ENCODE peak calls at places on chromosomes 7 and 10, in six cellular contexts. One of them, this sample, is unnamed.

GRCh38 chr10:85651507-85651902 is 715.1 kb downstream of the GRID1 start:
- DNase-seq in astrocyte: no peak
- DNase-seq in fibroblast of lung: no peak
- DNase-seq in endothelial cell of umbilical vein: no peak
- DNase-seq in bronchial epithelial cell: no peak
- DNase-seq in choroid plexus epithelial cell: peak; percentile 38
- DNase-seq in this sample: no peak

GRCh38 chr7:158061031-158061630 is 526.5 kb downstream of the PTPRN2 start:
- DNase-seq in astrocyte: no peak
- DNase-seq in fibroblast of lung: no peak
- DNase-seq in endothelial cell of umbilical vein: no peak
- DNase-seq in bronchial epithelial cell: no peak
- DNase-seq in choroid plexus epithelial cell: no peak
- DNase-seq in this sample: no peak

GRCh38 chr7:66326501-66327180 is 121.5 kb downstream of the TPST1 start:
- DNase-seq in astrocyte: peak; percentile 87
- DNase-seq in fibroblast of lung: peak; percentile 86
- DNase-seq in endothelial cell of umbilical vein: peak; percentile 85
- DNase-seq in bronchial epithelial cell: no peak
- DNase-seq in choroid plexus epithelial cell: peak; percentile 96
- DNase-seq in this sample: no peak

GRCh38 chr7:132739271-132739955 is 163.1 kb upstream of the PLXNA4 start:
- DNase-seq in astrocyte: peak; percentile 99
- DNase-seq in fibroblast of lung: peak; percentile 99
- DNase-seq in endothelial cell of umbilical vein: no peak
- DNase-seq in bronchial epithelial cell: peak; percentile 83
- DNase-seq in choroid plexus epithelial cell: peak; percentile 81
- DNase-seq in this sample: peak; percentile 78

GRCh38 chr7:151010307-151011096 is 13.8 kb downstream of the ATG9B start:
- DNase-seq in astrocyte: no peak
- DNase-seq in fibroblast of lung: peak; percentile 32
- DNase-seq in endothelial cell of umbilical vein: no peak
- DNase-seq in bronchial epithelial cell: no peak
- DNase-seq in choroid plexus epithelial cell: peak; percentile 56
- DNase-seq in this sample: no peak

GRCh38 chr7:41733063-41733398 is 30.1 kb upstream of the INHBA start:
- DNase-seq in astrocyte: peak; percentile 26
- DNase-seq in fibroblast of lung: peak; percentile 45
- DNase-seq in endothelial cell of umbilical vein: peak; percentile 62
- DNase-seq in bronchial epithelial cell: peak; percentile 37
- DNase-seq in choroid plexus epithelial cell: no peak
- DNase-seq in this sample: peak; percentile 61

GRCh38 chr10:112946649-112947048 is 3.4 kb upstream of the TCF7L2 start:
- DNase-seq in astrocyte: no peak
- DNase-seq in fibroblast of lung: no peak
- DNase-seq in endothelial cell of umbilical vein: no peak
- DNase-seq in bronchial epithelial cell: no peak
- DNase-seq in choroid plexus epithelial cell: no peak
- DNase-seq in this sample: no peak

GRCh38 chr10:21260060-21260792 is 265.3 kb downstream of the SKIDA1 start:
- DNase-seq in astrocyte: no peak
- DNase-seq in fibroblast of lung: peak; percentile 28
- DNase-seq in endothelial cell of umbilical vein: no peak
- DNase-seq in bronchial epithelial cell: no peak
- DNase-seq in choroid plexus epithelial cell: no peak
- DNase-seq in this sample: no peak

GRCh38 chr10:105691811-105692210 is 1050.7 kb downstream of the SORCS3 start:
- DNase-seq in astrocyte: peak; percentile 1
- DNase-seq in fibroblast of lung: peak; percentile 12
- DNase-seq in endothelial cell of umbilical vein: no peak
- DNase-seq in bronchial epithelial cell: peak; percentile 59
- DNase-seq in choroid plexus epithelial cell: peak; percentile 0
- DNase-seq in this sample: peak; percentile 55

GRCh38 chr10:6423004-6423403 is 157.1 kb downstream of the PRKCQ start:
- DNase-seq in astrocyte: no peak
- DNase-seq in fibroblast of lung: peak; percentile 29
- DNase-seq in endothelial cell of umbilical vein: no peak
- DNase-seq in bronchial epithelial cell: peak; percentile 93
- DNase-seq in choroid plexus epithelial cell: no peak
- DNase-seq in this sample: peak; percentile 93

GRCh38 chr10:22477365-22478287 is 132.3 kb downstream of the SPAG6 start:
- DNase-seq in astrocyte: no peak
- DNase-seq in fibroblast of lung: no peak
- DNase-seq in endothelial cell of umbilical vein: no peak
- DNase-seq in bronchial epithelial cell: no peak
- DNase-seq in choroid plexus epithelial cell: no peak
- DNase-seq in this sample: no peak

GRCh38 chr10:22475857-22476600 is 130.7 kb downstream of the SPAG6 start:
- DNase-seq in astrocyte: no peak
- DNase-seq in fibroblast of lung: no peak
- DNase-seq in endothelial cell of umbilical vein: no peak
- DNase-seq in bronchial epithelial cell: no peak
- DNase-seq in choroid plexus epithelial cell: no peak
- DNase-seq in this sample: no peak

GRCh38 chr10:22473459-22473858 is 128.2 kb downstream of the SPAG6 start:
- DNase-seq in astrocyte: peak; percentile 2
- DNase-seq in fibroblast of lung: peak; percentile 22
- DNase-seq in endothelial cell of umbilical vein: no peak
- DNase-seq in bronchial epithelial cell: no peak
- DNase-seq in choroid plexus epithelial cell: no peak
- DNase-seq in this sample: no peak

GRCh38 chr10:22476601-22477364 is 131.5 kb downstream of the SPAG6 start:
- DNase-seq in astrocyte: no peak
- DNase-seq in fibroblast of lung: no peak
- DNase-seq in endothelial cell of umbilical vein: no peak
- DNase-seq in bronchial epithelial cell: no peak
- DNase-seq in choroid plexus epithelial cell: no peak
- DNase-seq in this sample: no peak

GRCh38 chr10:22475527-22475856 is 130.2 kb downstream of the SPAG6 start:
- DNase-seq in astrocyte: no peak
- DNase-seq in fibroblast of lung: no peak
- DNase-seq in endothelial cell of umbilical vein: no peak
- DNase-seq in bronchial epithelial cell: no peak
- DNase-seq in choroid plexus epithelial cell: no peak
- DNase-seq in this sample: no peak
- H3K4me3 ChIP-seq in astrocyte: peak overlapping the region; percentile 31
- H3K4me3 ChIP-seq in fibroblast of lung: no peak overlapping the region
- H3K4me3 ChIP-seq in endothelial cell of umbilical vein: no peak overlapping the region
- H3K4me3 ChIP-seq in bronchial epithelial cell: no peak overlapping the region
- H3K4me3 ChIP-seq in choroid plexus epithelial cell: no peak overlapping the region
- H3K4me3 ChIP-seq in this sample: no peak overlapping the region

DNA sequence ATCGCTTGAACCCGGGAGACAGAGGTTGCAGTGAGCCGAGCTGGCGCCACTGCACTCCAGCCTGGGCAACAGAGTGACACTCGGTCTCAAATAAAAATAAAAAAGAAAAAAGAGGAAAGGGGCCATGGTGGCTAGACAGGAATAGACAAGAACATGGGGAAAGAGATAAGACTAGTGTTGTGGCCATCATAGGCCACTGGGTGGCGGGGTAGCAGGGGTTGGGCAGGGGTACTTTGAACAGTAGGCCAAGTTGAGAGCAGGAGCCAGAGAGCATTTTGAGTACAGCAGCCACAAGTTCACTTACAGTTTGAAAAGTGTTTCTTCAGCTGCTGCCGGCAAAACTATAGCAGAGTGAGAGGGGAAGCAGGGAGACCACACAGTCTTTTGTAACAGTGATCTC is 656.0 kb downstream of the CNTNAP2 start:
- DNase-seq in astrocyte: no peak
- DNase-seq in fibroblast of lung: no peak
- DNase-seq in endothelial cell of umbilical vein: no peak
- DNase-seq in bronchial epithelial cell: no peak
- DNase-seq in choroid plexus epithelial cell: peak; percentile 9
- DNase-seq in this sample: no peak
- TF ChIP-seq CTCF in astrocyte: no peak
- TF ChIP-seq CTCF in fibroblast of lung: peak; percentile 13
- TF ChIP-seq CTCF in endothelial cell of umbilical vein: no peak
- TF ChIP-seq CTCF in bronchial epithelial cell: no peak
- TF ChIP-seq CTCF in choroid plexus epithelial cell: peak; percentile 40
- TF ChIP-seq CTCF in this sample: no peak

GRCh38 chr10:8052344-8052969 is 2.0 kb upstream of the GATA3 start:
- DNase-seq in astrocyte: no peak
- DNase-seq in fibroblast of lung: no peak
- DNase-seq in endothelial cell of umbilical vein: peak; percentile 67
- DNase-seq in bronchial epithelial cell: no peak
- DNase-seq in choroid plexus epithelial cell: no peak
- DNase-seq in this sample: no peak

GRCh38 chr10:8054243-8054497 is 318 bp upstream of the GATA3 start:
- DNase-seq in astrocyte: peak; percentile 32
- DNase-seq in fibroblast of lung: peak; percentile 48
- DNase-seq in endothelial cell of umbilical vein: no peak
- DNase-seq in bronchial epithelial cell: no peak
- DNase-seq in choroid plexus epithelial cell: no peak
- DNase-seq in this sample: no peak

GRCh38 chr10:8054498-8055407 is at the start of gene GATA3:
- DNase-seq in astrocyte: peak; percentile 68
- DNase-seq in fibroblast of lung: peak; percentile 81
- DNase-seq in endothelial cell of umbilical vein: peak; percentile 93
- DNase-seq in bronchial epithelial cell: no peak
- DNase-seq in choroid plexus epithelial cell: no peak
- DNase-seq in this sample: peak; percentile 71

GRCh38 chr10:8052970-8053445 is 1.5 kb upstream of the GATA3 start:
- DNase-seq in astrocyte: no peak
- DNase-seq in fibroblast of lung: no peak
- DNase-seq in endothelial cell of umbilical vein: no peak
- DNase-seq in bronchial epithelial cell: no peak
- DNase-seq in choroid plexus epithelial cell: no peak
- DNase-seq in this sample: no peak

DNA sequence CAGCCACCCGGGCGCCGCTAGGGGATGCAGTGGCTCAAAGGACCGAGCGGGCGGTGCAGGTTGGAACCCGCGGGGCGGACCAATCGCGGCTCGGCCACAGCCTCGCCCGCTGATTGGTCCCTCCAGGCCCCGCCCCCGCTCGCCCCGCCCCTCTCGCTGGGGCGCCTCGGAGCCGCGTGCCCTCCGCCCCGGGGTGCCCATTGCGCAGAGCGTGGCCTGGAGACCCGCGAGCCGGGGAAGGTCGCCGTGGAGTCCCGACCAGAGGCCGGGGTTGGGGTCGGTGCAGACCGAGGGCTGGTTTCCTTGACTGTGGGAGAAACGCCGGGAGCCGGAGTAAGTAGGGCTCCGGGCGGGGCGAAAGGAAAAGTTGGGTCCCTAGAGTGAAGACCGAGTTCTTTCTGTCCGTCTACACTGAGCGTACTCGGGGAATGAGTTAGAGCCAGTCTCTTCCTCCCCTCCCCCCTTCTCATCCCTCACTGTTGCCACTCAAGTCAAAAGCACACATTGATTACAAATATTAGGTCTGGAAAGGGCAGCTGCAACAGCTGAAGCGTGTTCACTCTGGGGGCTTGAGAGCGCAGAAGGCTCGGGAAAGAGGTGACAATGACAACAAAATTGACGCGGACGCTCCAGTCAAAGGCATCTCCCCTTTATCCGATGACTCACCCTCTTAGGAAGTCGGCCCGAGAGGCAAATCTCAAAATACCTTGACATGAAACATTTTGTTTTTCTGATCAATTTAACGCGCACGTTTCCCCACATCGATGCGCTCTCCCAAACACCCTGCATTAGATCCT is 844 bp upstream of the GATA3 start:
- DNase-seq in astrocyte: peak; percentile 59
- DNase-seq in fibroblast of lung: peak; percentile 77
- DNase-seq in endothelial cell of umbilical vein: peak; percentile 87
- DNase-seq in bronchial epithelial cell: peak; percentile 35
- DNase-seq in choroid plexus epithelial cell: peak; percentile 49
- DNase-seq in this sample: peak; percentile 91
- H3K4me3 ChIP-seq in astrocyte: peak overlapping the region; percentile 68
- H3K4me3 ChIP-seq in fibroblast of lung: peak overlapping the region; percentile 31
- H3K4me3 ChIP-seq in endothelial cell of umbilical vein: peak overlapping the region; percentile 9
- H3K4me3 ChIP-seq in bronchial epithelial cell: peak overlapping the region; percentile 42
- H3K4me3 ChIP-seq in choroid plexus epithelial cell: peak overlapping the region; percentile 37
- H3K4me3 ChIP-seq in this sample: peak overlapping the region; percentile 68

DNA sequence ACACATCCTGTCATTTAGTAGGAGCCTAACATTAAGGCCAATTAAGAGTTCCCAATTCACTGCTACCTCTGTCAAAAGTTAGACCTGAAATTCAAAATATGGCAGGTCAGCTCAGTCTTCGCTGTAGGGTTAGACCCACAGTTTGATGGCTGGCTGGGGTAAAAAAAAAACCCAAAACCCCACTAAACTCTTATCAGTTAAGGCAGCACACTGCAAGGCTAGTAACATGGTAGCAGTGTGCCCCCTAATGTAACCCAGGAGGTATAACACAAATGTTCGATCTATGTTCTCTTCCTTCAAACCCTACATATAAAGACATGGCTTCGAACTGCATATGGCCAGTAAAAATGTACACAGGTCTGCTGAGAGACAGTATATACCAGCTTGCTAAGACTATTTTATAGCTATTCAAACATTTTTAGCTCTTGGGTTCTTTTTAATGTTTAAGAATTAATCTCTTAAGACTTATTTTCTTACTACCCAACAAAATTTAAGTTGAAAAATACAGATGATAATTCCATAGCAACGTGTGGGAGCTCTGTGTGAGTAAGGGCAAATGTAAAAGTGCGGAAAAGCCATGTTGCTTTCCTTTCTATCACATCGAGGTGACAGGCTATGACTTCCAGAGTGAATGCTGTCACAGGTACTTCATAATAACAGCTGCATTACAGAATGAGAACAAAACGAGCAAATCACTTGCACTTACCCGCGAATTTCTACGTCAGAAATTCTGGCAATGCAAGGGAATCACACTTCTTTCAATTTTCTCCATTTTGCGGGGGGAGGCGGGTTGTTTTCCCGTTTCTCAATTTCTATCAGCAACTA is 168.4 kb upstream of the IMMP2L start:
- DNase-seq in astrocyte: peak; percentile 6
- DNase-seq in fibroblast of lung: peak; percentile 23
- DNase-seq in endothelial cell of umbilical vein: peak; percentile 18
- DNase-seq in bronchial epithelial cell: peak; percentile 41
- DNase-seq in choroid plexus epithelial cell: peak; percentile 64
- DNase-seq in this sample: peak; percentile 55
- TF ChIP-seq CTCF in astrocyte: peak; percentile 42
- TF ChIP-seq CTCF in fibroblast of lung: peak; percentile 62
- TF ChIP-seq CTCF in endothelial cell of umbilical vein: no peak
- TF ChIP-seq CTCF in bronchial epithelial cell: peak; percentile 65
- TF ChIP-seq CTCF in choroid plexus epithelial cell: peak; percentile 71
- TF ChIP-seq CTCF in this sample: peak; percentile 59